ENCODE peak calls at places on chromosomes 12 and 14, in nine cellular contexts. One of them, this sample, is unnamed.

GRCh38 chr14:78164226-78164853 is 5.8 kb upstream of the NRXN3 start:
- DNase-seq in mammary epithelial cell: no peak
- DNase-seq in fibroblast of lung: no peak
- DNase-seq in A549: peak; percentile 48
- DNase-seq in central memory CD8-positive, alpha-beta T cell: no peak
- DNase-seq in islet precursor cell: peak; percentile 81
- DNase-seq in T-helper 2 cell: no peak
- DNase-seq in activated T-cell treated with anti-CD3 and anti-CD28 coated beads for 1 hour: no peak
- DNase-seq in GM06990: no peak
- DNase-seq in this sample: no peak

GRCh38 chr14:74468513-74468912 is 24.6 kb downstream of the NPC2 start:
- DNase-seq in T-helper 2 cell: no peak
- DNase-seq in mammary epithelial cell: no peak
- DNase-seq in A549: no peak
- DNase-seq in islet precursor cell: no peak
- DNase-seq in fibroblast of lung: no peak
- DNase-seq in central memory CD8-positive, alpha-beta T cell: no peak
- DNase-seq in activated T-cell treated with anti-CD3 and anti-CD28 coated beads for 1 hour: no peak
- DNase-seq in GM06990: no peak
- DNase-seq in this sample: no peak

GRCh38 chr12:90936230-90937005 is 18.6 kb downstream of the CCER1 start:
- DNase-seq in GM06990: no peak
- DNase-seq in fibroblast of lung: no peak
- DNase-seq in mammary epithelial cell: no peak
- DNase-seq in A549: no peak
- DNase-seq in central memory CD8-positive, alpha-beta T cell: no peak
- DNase-seq in islet precursor cell: peak; percentile 86
- DNase-seq in T-helper 2 cell: no peak
- DNase-seq in activated T-cell treated with anti-CD3 and anti-CD28 coated beads for 1 hour: no peak
- DNase-seq in this sample: no peak

GRCh38 chr14:21069388-21070082 is 569 bp upstream of the ARHGEF40 start:
- DNase-seq in activated T-cell treated with anti-CD3 and anti-CD28 coated beads for 1 hour: no peak
- DNase-seq in T-helper 2 cell: peak; percentile 15
- DNase-seq in fibroblast of lung: peak; percentile 23
- DNase-seq in GM06990: no peak
- DNase-seq in A549: no peak
- DNase-seq in islet precursor cell: peak; percentile 83
- DNase-seq in mammary epithelial cell: no peak
- DNase-seq in central memory CD8-positive, alpha-beta T cell: no peak
- DNase-seq in this sample: no peak

GRCh38 chr12:95134085-95134484 is 60.7 kb upstream of the NR2C1 start:
- DNase-seq in islet precursor cell: no peak
- DNase-seq in central memory CD8-positive, alpha-beta T cell: no peak
- DNase-seq in T-helper 2 cell: no peak
- DNase-seq in GM06990: no peak
- DNase-seq in activated T-cell treated with anti-CD3 and anti-CD28 coated beads for 1 hour: no peak
- DNase-seq in mammary epithelial cell: no peak
- DNase-seq in A549: no peak
- DNase-seq in fibroblast of lung: no peak
- DNase-seq in this sample: no peak

GRCh38 chr14:52907949-52908348 is 42.9 kb downstream of the FERMT2 start:
- DNase-seq in activated T-cell treated with anti-CD3 and anti-CD28 coated beads for 1 hour: no peak
- DNase-seq in T-helper 2 cell: no peak
- DNase-seq in islet precursor cell: no peak
- DNase-seq in central memory CD8-positive, alpha-beta T cell: no peak
- DNase-seq in fibroblast of lung: no peak
- DNase-seq in mammary epithelial cell: no peak
- DNase-seq in GM06990: no peak
- DNase-seq in A549: no peak
- DNase-seq in this sample: no peak

GRCh38 chr12:88756153-88756552 is 175.9 kb upstream of the KITLG start:
- DNase-seq in T-helper 2 cell: no peak
- DNase-seq in activated T-cell treated with anti-CD3 and anti-CD28 coated beads for 1 hour: no peak
- DNase-seq in fibroblast of lung: no peak
- DNase-seq in islet precursor cell: no peak
- DNase-seq in central memory CD8-positive, alpha-beta T cell: no peak
- DNase-seq in mammary epithelial cell: no peak
- DNase-seq in GM06990: no peak
- DNase-seq in A549: no peak
- DNase-seq in this sample: no peak

GRCh38 chr12:70920251-70920851 is at the start of gene PTPRR:
- DNase-seq in mammary epithelial cell: no peak
- DNase-seq in central memory CD8-positive, alpha-beta T cell: no peak
- DNase-seq in T-helper 2 cell: no peak
- DNase-seq in fibroblast of lung: no peak
- DNase-seq in A549: no peak
- DNase-seq in activated T-cell treated with anti-CD3 and anti-CD28 coated beads for 1 hour: no peak
- DNase-seq in GM06990: no peak
- DNase-seq in islet precursor cell: peak; percentile 84
- DNase-seq in this sample: no peak

GRCh38 chr12:45601390-45601789 is 128.1 kb upstream of the ARID2 start:
- DNase-seq in fibroblast of lung: no peak
- DNase-seq in T-helper 2 cell: no peak
- DNase-seq in A549: no peak
- DNase-seq in islet precursor cell: no peak
- DNase-seq in GM06990: no peak
- DNase-seq in activated T-cell treated with anti-CD3 and anti-CD28 coated beads for 1 hour: no peak
- DNase-seq in mammary epithelial cell: no peak
- DNase-seq in central memory CD8-positive, alpha-beta T cell: no peak
- DNase-seq in this sample: no peak

GRCh38 chr12:128387811-128388422 is 120.9 kb downstream of the TMEM132C start:
- DNase-seq in mammary epithelial cell: no peak
- DNase-seq in activated T-cell treated with anti-CD3 and anti-CD28 coated beads for 1 hour: no peak
- DNase-seq in T-helper 2 cell: peak; percentile 8
- DNase-seq in central memory CD8-positive, alpha-beta T cell: no peak
- DNase-seq in islet precursor cell: peak; percentile 90
- DNase-seq in fibroblast of lung: no peak
- DNase-seq in GM06990: peak; percentile 4
- DNase-seq in A549: peak; percentile 44
- DNase-seq in this sample: no peak

GRCh38 chr12:113103756-113104450 is 31.7 kb downstream of the RASAL1 start:
- DNase-seq in activated T-cell treated with anti-CD3 and anti-CD28 coated beads for 1 hour: peak; percentile 41
- DNase-seq in islet precursor cell: peak; percentile 87
- DNase-seq in GM06990: peak; percentile 64
- DNase-seq in central memory CD8-positive, alpha-beta T cell: peak; percentile 46
- DNase-seq in A549: peak; percentile 36
- DNase-seq in T-helper 2 cell: peak; percentile 51
- DNase-seq in fibroblast of lung: no peak
- DNase-seq in mammary epithelial cell: peak; percentile 27
- DNase-seq in this sample: no peak

GRCh38 chr14:87133073-87133815 is 859.7 kb downstream of the GALC start:
- DNase-seq in islet precursor cell: peak; percentile 91
- DNase-seq in GM06990: no peak
- DNase-seq in mammary epithelial cell: peak; percentile 100
- DNase-seq in A549: no peak
- DNase-seq in T-helper 2 cell: no peak
- DNase-seq in activated T-cell treated with anti-CD3 and anti-CD28 coated beads for 1 hour: no peak
- DNase-seq in fibroblast of lung: peak; percentile 79
- DNase-seq in central memory CD8-positive, alpha-beta T cell: no peak
- DNase-seq in this sample: peak; percentile 97

This sample was measured in kidney epithelial cell.